ENCODE peak calls at places on chromosomes 12 and 14, in six cellular contexts. One of them, this sample, is unnamed.

GRCh38 chr12:13784504-13784903 is 196.9 kb downstream of the GRIN2B start:
- DNase-seq in GM12878: no peak
- DNase-seq in H1: no peak
- DNase-seq in K562: no peak
- DNase-seq in HCT116: no peak
- DNase-seq in NT2/D1: no peak
- DNase-seq in this sample: no peak

GRCh38 chr12:85834378-85834777 is 1.8 kb downstream of the RASSF9 start:
- DNase-seq in NT2/D1: no peak
- DNase-seq in K562: no peak
- DNase-seq in GM12878: no peak
- DNase-seq in HCT116: no peak
- DNase-seq in H1: no peak
- DNase-seq in this sample: no peak

GRCh38 chr12:62207248-62207647 is 53.0 kb upstream of the USP15 start:
- DNase-seq in K562: no peak
- DNase-seq in H1: no peak
- DNase-seq in HCT116: no peak
- DNase-seq in GM12878: no peak
- DNase-seq in NT2/D1: no peak
- DNase-seq in this sample: no peak

GRCh38 chr12:119178544-119179334 is at the start of gene HSPB8:
- DNase-seq in H1: no peak
- DNase-seq in NT2/D1: peak; percentile 30
- DNase-seq in K562: peak; percentile 26
- DNase-seq in HCT116: peak; percentile 33
- DNase-seq in GM12878: no peak
- DNase-seq in this sample: peak; percentile 21

GRCh38 chr12:113347892-113348291 is 10.5 kb upstream of the PLBD2 start:
- DNase-seq in NT2/D1: no peak
- DNase-seq in HCT116: no peak
- DNase-seq in H1: no peak
- DNase-seq in K562: peak; percentile 9
- DNase-seq in GM12878: no peak
- DNase-seq in this sample: no peak

GRCh38 chr12:46227616-46228015 is 41.2 kb downstream of the SLC38A1 start:
- DNase-seq in GM12878: no peak
- DNase-seq in NT2/D1: no peak
- DNase-seq in H1: no peak
- DNase-seq in K562: no peak
- DNase-seq in HCT116: no peak
- DNase-seq in this sample: no peak

GRCh38 chr12:116955382-116956021 is 44.8 kb downstream of the FBXW8 start:
- DNase-seq in GM12878: no peak
- DNase-seq in H1: no peak
- DNase-seq in HCT116: peak; percentile 45
- DNase-seq in K562: peak; percentile 13
- DNase-seq in NT2/D1: no peak
- DNase-seq in this sample: peak; percentile 28

GRCh38 chr14:105527381-105528196 is 1.2 kb downstream of the TMEM121 start:
- DNase-seq in NT2/D1: no peak
- DNase-seq in K562: no peak
- DNase-seq in GM12878: no peak
- DNase-seq in HCT116: no peak
- DNase-seq in H1: no peak
- DNase-seq in this sample: no peak

GRCh38 chr14:44700694-44701093 is 193.6 kb upstream of the FSCB start:
- DNase-seq in HCT116: no peak
- DNase-seq in GM12878: no peak
- DNase-seq in NT2/D1: no peak
- DNase-seq in H1: no peak
- DNase-seq in K562: no peak
- DNase-seq in this sample: no peak

GRCh38 chr14:32202941-32203882 is at the start of gene RNU6-8:
- DNase-seq in K562: peak; percentile 81
- DNase-seq in H1: peak; percentile 82
- DNase-seq in HCT116: peak; percentile 80
- DNase-seq in NT2/D1: peak; percentile 69
- DNase-seq in GM12878: peak; percentile 57
- DNase-seq in this sample: peak; percentile 96

GRCh38 chr12:81949721-81950120 is 190.6 kb upstream of the PPFIA2 start:
- DNase-seq in GM12878: no peak
- DNase-seq in H1: no peak
- DNase-seq in K562: no peak
- DNase-seq in HCT116: no peak
- DNase-seq in NT2/D1: no peak
- DNase-seq in this sample: no peak

GRCh38 chr12:27780612-27781408 is 774 bp upstream of the MANSC4 start:
- DNase-seq in HCT116: no peak
- DNase-seq in GM12878: no peak
- DNase-seq in NT2/D1: peak; percentile 30
- DNase-seq in H1: no peak
- DNase-seq in K562: peak; percentile 30
- DNase-seq in this sample: peak; percentile 20

GRCh38 chr12:72747460-72747859 is 475.3 kb downstream of the TRHDE start:
- DNase-seq in H1: no peak
- DNase-seq in K562: no peak
- DNase-seq in NT2/D1: no peak
- DNase-seq in HCT116: no peak
- DNase-seq in GM12878: no peak
- DNase-seq in this sample: no peak

GRCh38 chr14:96519970-96520369 is 17.8 kb downstream of the PAPOLA start:
- DNase-seq in GM12878: no peak
- DNase-seq in K562: no peak
- DNase-seq in H1: no peak
- DNase-seq in HCT116: no peak
- DNase-seq in NT2/D1: no peak
- DNase-seq in this sample: no peak

GRCh38 chr12:27292718-27293117 is 39.9 kb upstream of the BMAL2 start:
- DNase-seq in H1: no peak
- DNase-seq in K562: no peak
- DNase-seq in HCT116: no peak
- DNase-seq in GM12878: no peak
- DNase-seq in NT2/D1: no peak
- DNase-seq in this sample: no peak

GRCh38 chr14:32934891-32935633 is 3.6 kb upstream of the NPAS3 start:
- DNase-seq in H1: no peak
- DNase-seq in GM12878: no peak
- DNase-seq in NT2/D1: no peak
- DNase-seq in HCT116: no peak
- DNase-seq in K562: no peak
- DNase-seq in this sample: no peak

GRCh38 chr12:110345176-110345651 is 58.3 kb downstream of the ANAPC7 start:
- DNase-seq in NT2/D1: no peak
- DNase-seq in K562: no peak
- DNase-seq in HCT116: no peak
- DNase-seq in GM12878: no peak
- DNase-seq in H1: no peak
- DNase-seq in this sample: peak; percentile 97

GRCh38 chr14:101587403-101587998 is 26.2 kb downstream of the DIO3 start:
- DNase-seq in H1: no peak
- DNase-seq in GM12878: no peak
- DNase-seq in K562: no peak
- DNase-seq in HCT116: no peak
- DNase-seq in NT2/D1: no peak
- DNase-seq in this sample: no peak

GRCh38 chr14:31122098-31122611 is 85.4 kb downstream of the HECTD1 start:
- DNase-seq in K562: no peak
- DNase-seq in H1: no peak
- DNase-seq in NT2/D1: no peak
- DNase-seq in GM12878: no peak
- DNase-seq in HCT116: no peak
- DNase-seq in this sample: no peak

GRCh38 chr14:32426028-32426427 is 96.9 kb downstream of the AKAP6 start:
- DNase-seq in H1: no peak
- DNase-seq in HCT116: no peak
- DNase-seq in K562: no peak
- DNase-seq in GM12878: no peak
- DNase-seq in NT2/D1: no peak
- DNase-seq in this sample: no peak

GRCh38 chr12:2311001-2311778 is 258.4 kb downstream of the CACNA1C start:
- DNase-seq in HCT116: no peak
- DNase-seq in H1: no peak
- DNase-seq in GM12878: no peak
- DNase-seq in NT2/D1: no peak
- DNase-seq in K562: no peak
- DNase-seq in this sample: no peak

GRCh38 chr12:121472150-121472905 is 72.4 kb downstream of the RNF34 start:
- DNase-seq in HCT116: no peak
- DNase-seq in NT2/D1: no peak
- DNase-seq in GM12878: no peak
- DNase-seq in K562: no peak
- DNase-seq in H1: no peak
- DNase-seq in this sample: no peak

GRCh38 chr14:103317251-103317650 is 16.8 kb upstream of the EIF5 start:
- DNase-seq in NT2/D1: no peak
- DNase-seq in GM12878: no peak
- DNase-seq in K562: no peak
- DNase-seq in HCT116: no peak
- DNase-seq in H1: no peak
- DNase-seq in this sample: no peak

GRCh38 chr12:72995616-72996015 is 723.4 kb downstream of the TRHDE start:
- DNase-seq in NT2/D1: no peak
- DNase-seq in K562: no peak
- DNase-seq in GM12878: no peak
- DNase-seq in HCT116: no peak
- DNase-seq in H1: no peak
- DNase-seq in this sample: no peak

GRCh38 chr14:81209187-81209836 is 11.4 kb downstream of the GTF2A1 start:
- DNase-seq in GM12878: peak; percentile 37
- DNase-seq in K562: no peak
- DNase-seq in HCT116: no peak
- DNase-seq in NT2/D1: no peak
- DNase-seq in H1: no peak
- DNase-seq in this sample: no peak

GRCh38 chr14:90409209-90409730 is 12.4 kb downstream of the CALM1 start:
- DNase-seq in K562: no peak
- DNase-seq in NT2/D1: no peak
- DNase-seq in H1: no peak
- DNase-seq in HCT116: no peak
- DNase-seq in GM12878: no peak
- DNase-seq in this sample: no peak

GRCh38 chr14:96627811-96628775 is 125.9 kb downstream of the PAPOLA start:
- DNase-seq in HCT116: no peak
- DNase-seq in NT2/D1: no peak
- DNase-seq in H1: no peak
- DNase-seq in GM12878: no peak
- DNase-seq in K562: no peak
- DNase-seq in this sample: no peak

GRCh38 chr14:70808023-70808401 is 1.3 kb downstream of the MAP3K9 start:
- DNase-seq in NT2/D1: no peak
- DNase-seq in GM12878: no peak
- DNase-seq in HCT116: peak; percentile 59
- DNase-seq in H1: no peak
- DNase-seq in K562: no peak
- DNase-seq in this sample: peak; percentile 47

GRCh38 chr12:101566318-101566717 is 28.5 kb upstream of the MYBPC1 start:
- DNase-seq in H1: peak; percentile 83
- DNase-seq in HCT116: peak; percentile 40
- DNase-seq in GM12878: no peak
- DNase-seq in NT2/D1: peak; percentile 63
- DNase-seq in K562: no peak
- DNase-seq in this sample: peak; percentile 16

GRCh38 chr14:92314182-92314581 is 8.8 kb upstream of the SLC24A4 start:
- DNase-seq in H1: no peak
- DNase-seq in GM12878: no peak
- DNase-seq in K562: no peak
- DNase-seq in NT2/D1: no peak
- DNase-seq in HCT116: no peak
- DNase-seq in this sample: no peak

GRCh38 chr12:27999970-28000369 is 27.4 kb upstream of the PTHLH start:
- DNase-seq in K562: no peak
- DNase-seq in NT2/D1: no peak
- DNase-seq in H1: no peak
- DNase-seq in GM12878: no peak
- DNase-seq in HCT116: no peak
- DNase-seq in this sample: no peak

GRCh38 chr12:109606261-109607028 is 32.9 kb downstream of the MVK start:
- DNase-seq in HCT116: no peak
- DNase-seq in NT2/D1: no peak
- DNase-seq in GM12878: no peak
- DNase-seq in K562: peak; percentile 50
- DNase-seq in H1: no peak
- DNase-seq in this sample: peak; percentile 66

GRCh38 chr12:20404576-20405346 is 36.4 kb downstream of the PDE3A start:
- DNase-seq in GM12878: no peak
- DNase-seq in H1: no peak
- DNase-seq in K562: no peak
- DNase-seq in HCT116: no peak
- DNase-seq in NT2/D1: no peak
- DNase-seq in this sample: no peak
- TF ChIP-seq ZNF274 in GM12878: no peak
- TF ChIP-seq ZNF274 in H1: no peak
- TF ChIP-seq ZNF274 in K562: no peak
- TF ChIP-seq ZNF274 in HCT116: no peak
- TF ChIP-seq ZNF274 in NT2/D1: no peak
- TF ChIP-seq ZNF274 in this sample: no peak

DNA sequence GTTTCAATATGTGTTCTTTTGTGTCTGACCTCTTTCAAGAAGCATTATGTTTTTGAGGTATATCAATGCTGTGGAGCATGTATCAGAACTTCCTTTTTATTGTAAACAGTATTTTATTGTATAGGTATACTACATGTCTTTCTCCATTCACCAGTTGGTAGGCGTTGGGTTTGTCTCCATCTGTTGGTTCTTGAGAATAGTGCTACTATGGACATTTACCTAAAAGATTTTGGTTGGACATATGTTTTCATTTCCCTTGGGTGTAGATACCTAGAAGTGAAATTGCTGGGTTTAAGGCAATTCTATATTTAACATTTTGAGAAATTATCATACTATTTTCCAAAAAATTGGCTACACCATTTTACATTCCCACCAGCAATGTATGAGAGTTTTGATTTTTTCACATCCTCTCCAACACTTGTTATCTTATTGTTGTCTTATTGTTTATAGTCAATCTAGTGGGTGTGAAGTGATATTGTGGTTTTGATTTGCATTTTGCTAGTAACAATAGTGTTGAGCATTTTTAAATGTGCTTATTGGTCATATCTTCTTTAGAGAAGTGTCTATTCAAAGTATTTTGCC is 409.2 kb downstream of the IPO8 start:
- DNase-seq in H1: no peak
- DNase-seq in GM12878: no peak
- DNase-seq in K562: no peak
- DNase-seq in NT2/D1: no peak
- DNase-seq in HCT116: peak; percentile 22
- DNase-seq in this sample: peak; percentile 6
- TF ChIP-seq ZNF274 in H1: no peak
- TF ChIP-seq ZNF274 in GM12878: no peak
- TF ChIP-seq ZNF274 in K562: no peak
- TF ChIP-seq ZNF274 in NT2/D1: no peak
- TF ChIP-seq ZNF274 in HCT116: no peak
- TF ChIP-seq ZNF274 in this sample: no peak

GRCh38 chr12:7093892-7094291 is 1.6 kb upstream of the C1R start:
- DNase-seq in H1: no peak
- DNase-seq in HCT116: no peak
- DNase-seq in GM12878: no peak
- DNase-seq in NT2/D1: no peak
- DNase-seq in K562: no peak
- DNase-seq in this sample: no peak
- TF ChIP-seq ZNF274 in H1: no peak
- TF ChIP-seq ZNF274 in HCT116: no peak
- TF ChIP-seq ZNF274 in GM12878: no peak
- TF ChIP-seq ZNF274 in NT2/D1: no peak
- TF ChIP-seq ZNF274 in K562: no peak
- TF ChIP-seq ZNF274 in this sample: no peak

GRCh38 chr12:11652351-11653040 is 3.0 kb downstream of the ETV6 start:
- DNase-seq in GM12878: peak; percentile 71
- DNase-seq in NT2/D1: no peak
- DNase-seq in H1: no peak
- DNase-seq in HCT116: no peak
- DNase-seq in K562: no peak
- DNase-seq in this sample: no peak
- TF ChIP-seq ZNF274 in GM12878: no peak
- TF ChIP-seq ZNF274 in NT2/D1: no peak
- TF ChIP-seq ZNF274 in H1: no peak
- TF ChIP-seq ZNF274 in HCT116: no peak
- TF ChIP-seq ZNF274 in K562: no peak
- TF ChIP-seq ZNF274 in this sample: no peak

This sample was measured in HepG2.